ENCODE peak calls at places on chromosomes 16 and 17, in six cellular contexts. J is esophagus muscularis mucosa, G is DMS79, F is Kasumi-1, N is tibial artery, K is NCI-H345. P is an unnamed sample.
A peak's percentile ranks its signal among the peaks of the same experiment; 100 is the strongest.

GRCh38 chr17:43573579-43574321 is 27.6 kb upstream of the ETV4 start:
- DNase-seq in F (no peak), N (no peak), G (no peak), K (no peak), J (no peak), P (no peak)

GRCh38 chr16:101586-101985 is 23.6 kb downstream of the MPG start:
- DNase-seq in J (no peak), F (no peak), G (no peak), N (peak; percentile 72), K (no peak), P (no peak)

GRCh38 chr16:2001456-2002355 is 7.9 kb downstream of the ZNF598 start:
- DNase-seq in G (no peak), K (no peak), F (no peak), N (no peak), J (no peak), P (no peak)

GRCh38 chr16:30656974-30657865 is 1.0 kb upstream of the FBRS start:
- DNase-seq in F (no peak), K (no peak), G (peak; percentile 64), J (no peak), N (no peak), P (peak; percentile 80)

GRCh38 chr16:66481081-66481942 is 54.2 kb downstream of the BEAN1 start:
- DNase-seq in J (no peak), K (no peak), F (no peak), G (no peak), N (peak; percentile 54), P (no peak)

GRCh38 chr16:10895053-10895946 is 18.3 kb downstream of the CIITA start:
- DNase-seq in N (no peak), K (no peak), G (no peak), J (no peak), F (peak; percentile 24), P (no peak)

GRCh38 chr17:46776298-46777005 is 42.0 kb downstream of the WNT3 start:
- DNase-seq in J (no peak), G (no peak), K (no peak), N (no peak), F (no peak), P (no peak)

GRCh38 chr17:65633146-65633881 is 71.9 kb upstream of the AXIN2 start:
- DNase-seq in F (no peak), J (no peak), G (no peak), N (no peak), K (no peak), P (no peak)

GRCh38 chr17:17562145-17562529 is 29.4 kb downstream of the PEMT start:
- DNase-seq in N (no peak), J (no peak), F (no peak), G (no peak), K (no peak), P (no peak)

GRCh38 chr17:4301066-4301465 is 37.3 kb upstream of the ANKFY1 start:
- DNase-seq in F (no peak), G (no peak), K (no peak), J (no peak), N (no peak), P (no peak)

GRCh38 chr16:68084504-68085258 is 489 bp upstream of the NFATC3 start:
- DNase-seq in F (peak; percentile 86), J (peak; percentile 100), K (peak; percentile 75), N (peak; percentile 96), G (peak; percentile 84), P (peak; percentile 98)

GRCh38 chr17:34614698-34615097 is 35.3 kb downstream of the TMEM132E start:
- DNase-seq in N (no peak), J (no peak), G (no peak), F (no peak), K (peak; percentile 51), P (no peak)

GRCh38 chr17:61452301-61453290 is at the start of gene TBX4:
- DNase-seq in F (peak; percentile 19), K (no peak), J (no peak), N (no peak), G (no peak), P (no peak)

GRCh38 chr16:27377666-27378485 is 24.1 kb upstream of the IL21R start:
- DNase-seq in N (peak; percentile 9), J (no peak), G (no peak), K (no peak), F (no peak), P (no peak)

GRCh38 chr16:50861926-50862325 is 120.0 kb downstream of the CYLD start:
- DNase-seq in G (no peak), K (no peak), F (no peak), N (no peak), J (no peak), P (no peak)

GRCh38 chr16:62648256-62648655 is 612.0 kb upstream of the CDH8 start:
- DNase-seq in N (no peak), G (no peak), K (no peak), F (no peak), J (no peak), P (no peak)

GRCh38 chr17:51739245-51739886 is 419.1 kb downstream of the CA10 start:
- DNase-seq in N (no peak), J (no peak), G (no peak), K (peak; percentile 78), F (no peak), P (peak; percentile 86)

GRCh38 chr17:67105213-67105612 is 60.9 kb downstream of the CACNG1 start:
- DNase-seq in F (peak; percentile 26), G (no peak), J (no peak), K (no peak), N (no peak), P (no peak)

GRCh38 chr17:82862758-82863645 is 23.2 kb upstream of the ZNF750 start:
- DNase-seq in G (no peak), N (no peak), J (no peak), K (no peak), F (no peak), P (no peak)

GRCh38 chr16:57643166-57643813 is 14.9 kb downstream of the ADGRG1 start:
- DNase-seq in F (no peak), G (no peak), K (no peak), N (no peak), J (no peak), P (no peak)

GRCh38 chr16:872436-873242 is 72.1 kb upstream of the GNG13 start:
- DNase-seq in J (no peak), G (no peak), F (no peak), K (no peak), N (no peak), P (no peak)

GRCh38 chr16:47247691-47248090 is 103.9 kb upstream of the NETO2 start:
- DNase-seq in K (no peak), J (no peak), N (no peak), F (no peak), G (no peak), P (no peak)

GRCh38 chr17:18237461-18237860 is 12.0 kb downstream of the LLGL1 start:
- DNase-seq in N (no peak), F (no peak), G (no peak), J (no peak), K (no peak), P (no peak)

P was measured in NCI-H1092.